ENCODE peak calls at places on chromosomes 11 and 22, in five cellular contexts. One of them, this sample, is unnamed.

GRCh38 chr11:133525976-133526375 is 6.3 kb downstream of the OPCML start:
- DNase-seq in IMR-90: no peak
- DNase-seq in neuronal stem cell: no peak
- DNase-seq in H9: no peak
- DNase-seq in H1: no peak
- DNase-seq in this sample: no peak

GRCh38 chr22:39292002-39292401 is 27.4 kb downstream of the RPL3 start:
- DNase-seq in IMR-90: no peak
- DNase-seq in neuronal stem cell: no peak
- DNase-seq in H9: no peak
- DNase-seq in H1: no peak
- DNase-seq in this sample: no peak

GRCh38 chr22:48892571-48893287 is 934.9 kb downstream of the BRD1 start:
- DNase-seq in IMR-90: no peak
- DNase-seq in neuronal stem cell: no peak
- DNase-seq in H9: peak; percentile 17
- DNase-seq in H1: no peak
- DNase-seq in this sample: no peak

GRCh38 chr11:96524475-96524874 is 134.7 kb downstream of the JRKL start:
- DNase-seq in IMR-90: peak; percentile 0
- DNase-seq in neuronal stem cell: no peak
- DNase-seq in H9: no peak
- DNase-seq in H1: no peak
- DNase-seq in this sample: peak; percentile 0

GRCh38 chr11:30002157-30002556 is 14.7 kb downstream of the KCNA4 start:
- DNase-seq in IMR-90: no peak
- DNase-seq in neuronal stem cell: no peak
- DNase-seq in H9: no peak
- DNase-seq in H1: no peak
- DNase-seq in this sample: no peak

GRCh38 chr22:28450109-28450508 is 229.5 kb downstream of the TTC28 start:
- DNase-seq in IMR-90: peak; percentile 9
- DNase-seq in neuronal stem cell: no peak
- DNase-seq in H9: no peak
- DNase-seq in H1: no peak
- DNase-seq in this sample: no peak

GRCh38 chr11:3043315-3043871 is 13.8 kb downstream of the CARS1 start:
- DNase-seq in IMR-90: no peak
- DNase-seq in neuronal stem cell: no peak
- DNase-seq in H9: no peak
- DNase-seq in H1: no peak
- DNase-seq in this sample: peak; percentile 40

GRCh38 chr11:55967914-55968313 is 1.8 kb downstream of the OR10AG1 start:
- DNase-seq in IMR-90: no peak
- DNase-seq in neuronal stem cell: no peak
- DNase-seq in H9: no peak
- DNase-seq in H1: no peak
- DNase-seq in this sample: no peak

GRCh38 chr22:39254789-39255298 is 10.1 kb upstream of the PDGFB start:
- DNase-seq in IMR-90: peak; percentile 79
- DNase-seq in neuronal stem cell: no peak
- DNase-seq in H9: no peak
- DNase-seq in H1: no peak
- DNase-seq in this sample: peak; percentile 89

GRCh38 chr22:30921108-30921507 is 47.5 kb downstream of the MORC2 start:
- DNase-seq in IMR-90: no peak
- DNase-seq in neuronal stem cell: no peak
- DNase-seq in H9: no peak
- DNase-seq in H1: peak; percentile 31
- DNase-seq in this sample: no peak

GRCh38 chr22:31945478-31945815 is 1.1 kb downstream of the YWHAH start:
- DNase-seq in IMR-90: no peak
- DNase-seq in neuronal stem cell: no peak
- DNase-seq in H9: no peak
- DNase-seq in H1: no peak
- DNase-seq in this sample: no peak

GRCh38 chr11:2768471-2769408 is 68.9 kb upstream of the KCNQ1OT1 start:
- DNase-seq in IMR-90: peak; percentile 93
- DNase-seq in neuronal stem cell: no peak
- DNase-seq in H9: no peak
- DNase-seq in H1: peak; percentile 30
- DNase-seq in this sample: peak; percentile 89

GRCh38 chr22:28410050-28410816 is 269.4 kb downstream of the TTC28 start:
- DNase-seq in IMR-90: peak; percentile 71
- DNase-seq in neuronal stem cell: no peak
- DNase-seq in H9: no peak
- DNase-seq in H1: no peak
- DNase-seq in this sample: peak; percentile 50

GRCh38 chr11:69360606-69361005 is 66.7 kb downstream of the MYEOV start:
- DNase-seq in IMR-90: no peak
- DNase-seq in neuronal stem cell: no peak
- DNase-seq in H9: peak; percentile 20
- DNase-seq in H1: peak; percentile 31
- DNase-seq in this sample: no peak

GRCh38 chr11:61803889-61804647 is 11.4 kb downstream of the FEN1 start:
- DNase-seq in IMR-90: peak; percentile 49
- DNase-seq in neuronal stem cell: no peak
- DNase-seq in H9: no peak
- DNase-seq in H1: no peak
- DNase-seq in this sample: no peak

GRCh38 chr22:38830026-38830844 is 13.6 kb downstream of the NPTXR start:
- DNase-seq in IMR-90: no peak
- DNase-seq in neuronal stem cell: no peak
- DNase-seq in H9: no peak
- DNase-seq in H1: no peak
- DNase-seq in this sample: no peak

GRCh38 chr22:46936378-46936916 is 174.0 kb downstream of the TBC1D22A start:
- DNase-seq in IMR-90: no peak
- DNase-seq in neuronal stem cell: no peak
- DNase-seq in H9: no peak
- DNase-seq in H1: peak; percentile 37
- DNase-seq in this sample: no peak

GRCh38 chr11:34756591-34756990 is 135.7 kb downstream of the EHF start:
- DNase-seq in IMR-90: no peak
- DNase-seq in neuronal stem cell: no peak
- DNase-seq in H9: no peak
- DNase-seq in H1: no peak
- DNase-seq in this sample: no peak

GRCh38 chr11:617912-618682 is 2.3 kb upstream of the IRF7 start:
- DNase-seq in IMR-90: no peak
- DNase-seq in neuronal stem cell: no peak
- DNase-seq in H9: no peak
- DNase-seq in H1: peak; percentile 45
- DNase-seq in this sample: no peak

GRCh38 chr11:16610213-16610737 is 128.2 kb upstream of the C11orf58 start:
- DNase-seq in IMR-90: no peak
- DNase-seq in neuronal stem cell: no peak
- DNase-seq in H9: no peak
- DNase-seq in H1: no peak
- DNase-seq in this sample: no peak

GRCh38 chr11:44474702-44475101 is 90.8 kb upstream of the CD82 start:
- DNase-seq in IMR-90: no peak
- DNase-seq in neuronal stem cell: no peak
- DNase-seq in H9: no peak
- DNase-seq in H1: no peak
- DNase-seq in this sample: no peak

GRCh38 chr22:37485714-37486223 is 415 bp downstream of the MFNG start:
- DNase-seq in IMR-90: no peak
- DNase-seq in neuronal stem cell: no peak
- DNase-seq in H9: no peak
- DNase-seq in H1: no peak
- DNase-seq in this sample: no peak

GRCh38 chr11:8209208-8209807 is 40.5 kb upstream of the RIC3 start:
- DNase-seq in IMR-90: no peak
- DNase-seq in neuronal stem cell: no peak
- DNase-seq in H9: peak; percentile 67
- DNase-seq in H1: peak; percentile 92
- DNase-seq in this sample: no peak

GRCh38 chr11:119727523-119728081 is 1.4 kb downstream of the NECTIN1 start:
- DNase-seq in IMR-90: no peak
- DNase-seq in neuronal stem cell: peak; percentile 88
- DNase-seq in H9: peak; percentile 66
- DNase-seq in H1: peak; percentile 75
- DNase-seq in this sample: peak; percentile 27

GRCh38 chr22:46007003-46007847 is 30.3 kb upstream of the WNT7B start:
- DNase-seq in IMR-90: peak; percentile 72
- DNase-seq in neuronal stem cell: no peak
- DNase-seq in H9: no peak
- DNase-seq in H1: no peak
- DNase-seq in this sample: peak; percentile 59

GRCh38 chr11:57778318-57779037 is 16.9 kb downstream of the CTNND1 start:
- DNase-seq in IMR-90: peak; percentile 98
- DNase-seq in neuronal stem cell: peak; percentile 87
- DNase-seq in H9: peak; percentile 92
- DNase-seq in H1: peak; percentile 71
- DNase-seq in this sample: peak; percentile 98

GRCh38 chr11:108836541-108836940 is 171.7 kb downstream of the DDX10 start:
- DNase-seq in IMR-90: no peak
- DNase-seq in neuronal stem cell: no peak
- DNase-seq in H9: no peak
- DNase-seq in H1: no peak
- DNase-seq in this sample: no peak

GRCh38 chr22:21697866-21698265 is 32.1 kb downstream of the PPIL2 start:
- DNase-seq in IMR-90: peak; percentile 82
- DNase-seq in neuronal stem cell: no peak
- DNase-seq in H9: no peak
- DNase-seq in H1: no peak
- DNase-seq in this sample: peak; percentile 62

GRCh38 chr11:70397336-70397982 is 870 bp upstream of the CTTN start:
- DNase-seq in IMR-90: peak; percentile 30
- DNase-seq in neuronal stem cell: no peak
- DNase-seq in H9: peak; percentile 49
- DNase-seq in H1: peak; percentile 60
- DNase-seq in this sample: no peak

GRCh38 chr11:105641433-105641832 is 31.6 kb downstream of the GRIA4 start:
- DNase-seq in IMR-90: peak; percentile 17
- DNase-seq in neuronal stem cell: no peak
- DNase-seq in H9: no peak
- DNase-seq in H1: no peak
- DNase-seq in this sample: no peak

GRCh38 chr11:121669422-121669821 is 216.7 kb upstream of the SORL1-AS1 start:
- DNase-seq in IMR-90: no peak
- DNase-seq in neuronal stem cell: no peak
- DNase-seq in H9: no peak
- DNase-seq in H1: no peak
- DNase-seq in this sample: no peak

GRCh38 chr11:72483412-72484186 is 49.3 kb upstream of the CLPB start:
- DNase-seq in IMR-90: peak; percentile 50
- DNase-seq in neuronal stem cell: no peak
- DNase-seq in H9: no peak
- DNase-seq in H1: no peak
- DNase-seq in this sample: peak; percentile 68
- H2BK120ac ChIP-seq in IMR-90: no peak overlapping the region
- H2BK120ac ChIP-seq in neuronal stem cell: no peak overlapping the region
- H2BK120ac ChIP-seq in H9: no peak overlapping the region
- H2BK120ac ChIP-seq in H1: no peak overlapping the region
- H2BK120ac ChIP-seq in this sample: no peak overlapping the region

GRCh38 chr11:6258141-6258540 is 1.5 kb upstream of the CCKBR start:
- DNase-seq in IMR-90: no peak
- DNase-seq in neuronal stem cell: no peak
- DNase-seq in H9: peak; percentile 31
- DNase-seq in H1: no peak
- DNase-seq in this sample: no peak
- H2BK5ac ChIP-seq in IMR-90: no peak overlapping the region
- H2BK5ac ChIP-seq in neuronal stem cell: no peak overlapping the region
- H2BK5ac ChIP-seq in H9: no peak overlapping the region
- H2BK5ac ChIP-seq in H1: no peak overlapping the region
- H2BK5ac ChIP-seq in this sample: no peak overlapping the region

GRCh38 chr11:27429740-27430451 is 42.7 kb downstream of the LGR4 start:
- DNase-seq in IMR-90: peak; percentile 7
- DNase-seq in neuronal stem cell: no peak
- DNase-seq in H9: no peak
- DNase-seq in H1: no peak
- DNase-seq in this sample: no peak
- H3K14ac ChIP-seq in IMR-90: no peak overlapping the region
- H3K14ac ChIP-seq in neuronal stem cell: no peak overlapping the region
- H3K14ac ChIP-seq in H9: no peak overlapping the region
- H3K14ac ChIP-seq in H1: no peak overlapping the region
- H3K14ac ChIP-seq in this sample: no peak overlapping the region

DNA sequence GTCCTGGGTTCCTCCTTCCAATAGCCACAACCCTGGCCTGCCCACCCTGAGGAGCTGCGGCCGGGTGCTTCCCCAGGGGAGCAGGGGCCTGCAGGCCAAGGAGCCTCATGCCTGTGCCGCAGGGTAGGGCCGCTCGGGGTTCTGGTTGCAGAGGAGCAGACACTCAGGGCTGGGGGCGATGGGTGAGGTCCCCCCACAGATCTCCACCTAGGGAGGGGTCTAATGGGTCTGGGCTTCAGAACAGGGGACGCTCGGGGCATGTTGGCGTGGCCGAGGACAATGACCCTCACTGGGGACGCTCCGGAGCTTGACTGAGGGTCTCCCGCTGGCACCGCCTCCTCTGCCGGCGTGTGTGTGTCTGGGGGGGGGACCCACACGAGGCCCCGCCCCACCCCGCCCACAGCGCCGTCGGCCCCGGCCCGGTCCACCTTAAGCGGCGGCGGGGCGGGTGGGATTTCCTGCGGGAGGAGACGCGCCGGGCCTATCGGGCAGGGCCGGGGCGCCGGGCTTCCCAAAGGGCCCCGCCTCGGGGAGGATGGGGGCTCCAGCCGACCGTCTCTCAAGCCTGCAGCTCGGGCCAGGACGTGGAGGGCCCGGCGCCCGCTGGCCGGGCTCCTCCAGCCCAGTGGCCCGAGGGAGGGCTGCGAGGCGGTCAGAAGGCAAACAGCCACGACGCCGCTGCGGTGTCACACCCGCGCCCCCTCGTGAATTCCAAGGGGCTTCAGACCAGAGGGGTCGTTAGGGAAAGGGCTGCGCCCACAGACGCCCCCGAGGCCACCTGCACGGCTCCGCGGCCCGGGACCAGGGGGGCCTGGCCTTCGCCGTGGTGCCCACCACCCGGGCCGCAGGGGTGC is 638 bp upstream of the ZDHHC8 start:
- DNase-seq in IMR-90: peak; percentile 61
- DNase-seq in neuronal stem cell: peak; percentile 74
- DNase-seq in H9: peak; percentile 75
- DNase-seq in H1: peak; percentile 82
- DNase-seq in this sample: peak; percentile 85
- H2BK120ac ChIP-seq in IMR-90: no peak overlapping the region
- H2BK120ac ChIP-seq in neuronal stem cell: peak overlapping the region; percentile 93
- H2BK120ac ChIP-seq in H9: no peak overlapping the region
- H2BK120ac ChIP-seq in H1: no peak overlapping the region
- H2BK120ac ChIP-seq in this sample: peak overlapping the region; percentile 87

GRCh38 chr11:122979815-122980656 is 1.6 kb downstream of the BSX start:
- DNase-seq in IMR-90: no peak
- DNase-seq in neuronal stem cell: peak; percentile 41
- DNase-seq in H9: peak; percentile 47
- DNase-seq in H1: peak; percentile 54
- DNase-seq in this sample: no peak
- H2BK5ac ChIP-seq in IMR-90: no peak overlapping the region
- H2BK5ac ChIP-seq in neuronal stem cell: no peak overlapping the region
- H2BK5ac ChIP-seq in H9: no peak overlapping the region
- H2BK5ac ChIP-seq in H1: no peak overlapping the region
- H2BK5ac ChIP-seq in this sample: no peak overlapping the region

This sample was measured in mesenchymal stem cell.